ENCODE peak calls at places on chromosomes 12 and 14, in seven cellular contexts. N is IMR-90, R is uterus, C is ovary, T is transverse colon, D is lung, W is stomach. L is an unnamed sample. For H3K4me1 and H3K27me3, the result is how much of the 10 kb centered on the place peaks cover.

GRCh38 chr12:105507311-105508035 is 177.0 kb downstream of the C12orf75 start:
- DNase-seq in R (no peak), D (no peak), N (no peak), C (no peak), T (no peak), W (no peak), L (peak)

GRCh38 chr12:47222960-47223847 is 143.4 kb upstream of the AMIGO2 start:
- DNase-seq in N (no peak), W (no peak), R (no peak), C (peak), T (no peak), D (no peak), L (no peak)

GRCh38 chr12:78671295-78671694 is 193.3 kb upstream of the SYT1 start:
- DNase-seq in N (peak), D (no peak), R (no peak), W (no peak), T (no peak), C (no peak), L (peak)

GRCh38 chr12:104462931-104463339 is 6.2 kb downstream of the CHST11 start:
- DNase-seq in T (peak), D (no peak), C (no peak), R (no peak), W (no peak), N (no peak), L (no peak)

GRCh38 chr14:26216797-26217196 is 381.0 kb downstream of the NOVA1 start:
- DNase-seq in W (no peak), D (no peak), N (no peak), T (no peak), C (no peak), R (no peak), L (no peak)

GRCh38 chr14:34387974-34388533 is 74.0 kb downstream of the SPTSSA start:
- DNase-seq in T (no peak), N (no peak), D (no peak), C (no peak), W (no peak), R (no peak), L (no peak)

GRCh38 chr14:96158735-96159134 is 45.9 kb upstream of the BDKRB2 start:
- DNase-seq in W (peak), C (no peak), D (no peak), R (no peak), N (no peak), T (no peak), L (no peak)

GRCh38 chr14:30603402-30603801 is 18.7 kb upstream of the SCFD1 start:
- DNase-seq in W (no peak), T (no peak), C (no peak), D (no peak), R (no peak), N (no peak), L (no peak)

GRCh38 chr14:88628033-88628432 is 65.2 kb downstream of the ZC3H14 start:
- DNase-seq in W (no peak), R (no peak), D (no peak), T (no peak), N (no peak), C (no peak), L (no peak)

GRCh38 chr14:103401223-103402214 is 16.3 kb downstream of the MARK3 start:
- DNase-seq in W (no peak), N (peak), D (no peak), T (no peak), R (no peak), C (no peak), L (no peak)

GRCh38 chr12:130876758-130877157 is 4.9 kb downstream of the RAN start:
- DNase-seq in C (no peak), D (no peak), T (no peak), R (no peak), N (no peak), W (no peak), L (no peak)

GRCh38 chr12:80937391-80938238 is at the start of gene LIN7A:
- DNase-seq in R (peak), W (peak), C (peak), T (peak), D (peak), N (peak), L (peak)

GRCh38 chr12:104026841-104027599 is 23.0 kb downstream of the GLT8D2 start:
- DNase-seq in C (no peak), N (no peak), R (no peak), D (no peak), T (no peak), W (no peak), L (no peak)

GRCh38 chr12:114627393-114627792 is 56.6 kb downstream of the TBX3 start:
- DNase-seq in W (no peak), D (no peak), N (no peak), T (no peak), R (no peak), C (no peak), L (no peak)

GRCh38 chr12:126588586-126589249 is 1523.5 kb downstream of the AACS start:
- DNase-seq in W (no peak), N (no peak), C (no peak), D (no peak), T (no peak), R (no peak), L (no peak)

GRCh38 chr14:69288001-69288771 is 28.2 kb downstream of the GALNT16 start:
- DNase-seq in N (peak), T (peak), C (peak), D (no peak), R (peak), W (peak), L (no peak)

GRCh38 chr12:27525373-27525772 is 1.4 kb downstream of the PPFIBP1 start:
- DNase-seq in N (peak), W (no peak), D (no peak), R (no peak), T (no peak), C (no peak), L (peak)

GRCh38 chr12:124685689-124685993 is 118.2 kb upstream of the NCOR2 start:
- DNase-seq in D (no peak), W (no peak), C (no peak), T (no peak), N (no peak), R (no peak), L (no peak)

DNA sequence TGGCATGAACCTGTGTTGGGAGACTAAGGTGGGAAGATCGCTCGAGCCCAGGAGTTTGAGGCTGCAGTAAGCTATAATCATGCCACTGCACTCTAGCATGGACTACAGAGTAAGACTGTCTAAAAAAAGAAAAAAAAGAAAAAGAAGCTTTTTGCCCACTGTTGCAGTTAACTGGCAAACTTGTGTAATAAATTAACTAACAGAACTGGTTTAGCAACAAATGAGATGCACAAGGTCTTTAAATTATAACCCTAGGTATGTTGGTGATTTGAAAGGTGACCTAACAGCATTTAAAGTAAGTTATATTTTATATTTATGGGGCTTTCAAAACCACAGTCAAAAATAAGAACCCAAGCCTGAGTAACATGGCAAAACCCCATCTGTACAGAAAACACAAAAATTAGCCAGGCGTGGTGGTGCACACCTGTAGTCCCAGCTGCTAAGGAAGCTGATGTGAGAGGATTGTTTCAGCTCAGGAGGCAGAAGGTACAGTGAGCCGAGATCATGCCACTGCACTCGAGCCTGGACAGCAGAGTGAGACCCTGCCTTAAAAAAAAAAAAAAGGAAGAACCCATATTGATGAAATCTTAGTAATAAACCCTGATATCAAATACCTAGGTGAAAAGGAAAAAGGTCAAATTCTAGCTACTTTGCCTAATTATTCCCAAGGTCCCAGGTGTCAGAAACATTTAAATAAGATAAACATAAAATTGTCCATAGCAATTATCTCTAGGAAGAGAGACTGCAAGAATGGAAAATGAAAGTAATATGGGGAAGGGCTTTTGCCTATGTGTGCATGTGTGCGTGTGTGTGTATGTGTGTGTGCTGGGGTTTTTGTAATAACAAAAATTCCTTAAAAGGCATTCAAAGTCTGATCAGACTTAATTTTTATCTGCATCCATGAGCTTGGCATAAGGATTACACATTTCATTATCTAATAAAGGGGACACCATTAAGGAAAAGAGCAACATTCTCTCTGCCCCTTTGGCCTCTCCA is 15.4 kb downstream of the SYNE2 start:
- DNase-seq in C (no peak), N (peak), D (no peak), R (no peak), W (no peak), T (no peak), L (no peak)
- H3K4me3 ChIP-seq in C (no peak), N (no peak), D (no peak), R (no peak), W (no peak), T (no peak), L (no peak)

DNA sequence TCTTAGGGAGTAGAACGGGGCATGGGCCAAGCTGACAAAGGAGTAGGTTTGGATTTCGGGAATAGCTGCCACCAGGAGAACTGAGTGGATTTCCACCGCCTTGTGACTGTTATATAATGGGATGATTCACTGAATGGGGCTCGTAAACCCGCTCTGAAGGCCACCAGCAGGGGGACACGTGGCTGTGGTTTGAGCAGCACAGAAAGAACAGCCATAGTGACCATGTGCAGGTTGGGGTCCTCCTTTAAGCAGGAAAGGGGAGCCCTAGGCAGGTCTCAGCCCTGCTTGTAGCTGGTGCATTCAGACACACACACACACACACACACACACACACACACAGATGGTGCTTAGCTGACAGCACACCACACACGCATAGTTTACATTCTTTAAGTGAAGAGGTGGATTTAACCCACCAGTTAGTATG is 8.6 kb upstream of the ASB2 start:
- DNase-seq in T (peak), C (no peak), N (peak), D (no peak), R (peak), W (no peak), L (peak)
- H3K4me1 ChIP-seq in T (under half), C (under half), N (under half), D (under half), R (under half), W (under half), L (under half)

GRCh38 chr12:106583578-106584103 is 837 bp downstream of the RFX4 start:
- DNase-seq in N (peak), D (no peak), C (no peak), T (no peak), R (no peak), W (no peak), L (peak)

GRCh38 chr12:106582661-106583577 is at the start of gene RFX4:
- DNase-seq in D (no peak), T (no peak), C (no peak), N (no peak), R (no peak), W (no peak), L (peak)

GRCh38 chr12:106582264-106582591 is 576 bp upstream of the RFX4 start:
- DNase-seq in N (no peak), T (no peak), D (no peak), W (no peak), C (no peak), R (no peak), L (no peak)

GRCh38 chr12:106581543-106582263 is 1.1 kb upstream of the RFX4 start:
- DNase-seq in C (no peak), W (no peak), T (no peak), D (no peak), N (no peak), R (no peak), L (peak)

GRCh38 chr12:106580671-106581508 is 1.9 kb upstream of the RFX4 start:
- DNase-seq in D (no peak), N (no peak), R (no peak), C (no peak), T (no peak), W (no peak), L (no peak)
- H3K27me3 ChIP-seq in D (under half), N (half or more), R (under half), C (under half), T (half or more), W (under half), L (under half)

DNA sequence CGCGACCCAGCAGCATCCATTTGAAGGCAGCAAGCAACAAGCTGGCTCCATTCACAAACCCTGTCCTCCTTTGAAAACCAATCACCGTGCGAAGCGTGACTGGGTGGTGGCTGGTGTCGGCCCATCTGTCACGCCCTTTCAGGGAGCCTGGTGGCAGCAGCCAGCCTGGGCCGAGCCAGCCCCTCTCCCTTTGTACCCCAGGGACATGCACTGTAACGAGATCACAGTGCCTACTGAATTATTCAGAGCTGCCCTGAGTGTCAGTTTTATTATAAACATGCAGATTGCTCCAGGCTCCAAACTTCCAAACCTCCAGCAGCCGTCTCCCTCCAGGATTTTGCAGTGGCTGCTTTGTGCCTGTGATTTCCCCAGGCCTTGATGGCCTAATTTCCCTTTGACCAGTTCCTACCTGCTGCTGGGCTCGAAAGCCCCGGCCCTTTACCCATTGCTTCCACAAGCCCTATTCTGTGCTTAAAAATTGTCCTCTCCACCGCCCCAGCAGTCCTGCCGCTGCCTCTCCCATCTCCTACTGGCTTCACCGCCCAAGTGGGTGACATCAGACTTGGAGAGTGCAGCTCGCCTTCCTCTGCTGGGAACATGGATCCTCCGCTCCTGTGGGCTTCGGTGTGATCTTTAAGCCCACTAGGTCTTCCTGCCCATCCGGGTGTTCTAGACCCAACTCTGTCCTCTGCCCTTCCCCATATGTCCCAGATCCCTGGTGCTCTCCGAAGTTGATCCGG is 22.5 kb upstream of the CTDSP2 start:
- DNase-seq in T (no peak), R (peak), N (no peak), W (no peak), D (no peak), C (no peak), L (no peak)
- H3K4me3 ChIP-seq in T (no peak), R (no peak), N (no peak), W (no peak), D (no peak), C (no peak), L (no peak)

GRCh38 chr14:49989980-49990379 is 97.1 kb downstream of the ARF6 start:
- DNase-seq in D (no peak), R (no peak), C (no peak), W (no peak), T (no peak), N (no peak), L (no peak)

GRCh38 chr14:49992901-49993335 is 100.0 kb downstream of the ARF6 start:
- DNase-seq in N (peak), W (no peak), T (no peak), R (no peak), D (no peak), C (no peak), L (no peak)

GRCh38 chr14:49992036-49992435 is 99.2 kb downstream of the ARF6 start:
- DNase-seq in W (no peak), N (no peak), C (no peak), D (no peak), R (no peak), T (no peak), L (no peak)

GRCh38 chr14:49992448-49992847 is 99.6 kb downstream of the ARF6 start:
- DNase-seq in T (no peak), R (no peak), N (no peak), C (no peak), W (no peak), D (no peak), L (no peak)

DNA sequence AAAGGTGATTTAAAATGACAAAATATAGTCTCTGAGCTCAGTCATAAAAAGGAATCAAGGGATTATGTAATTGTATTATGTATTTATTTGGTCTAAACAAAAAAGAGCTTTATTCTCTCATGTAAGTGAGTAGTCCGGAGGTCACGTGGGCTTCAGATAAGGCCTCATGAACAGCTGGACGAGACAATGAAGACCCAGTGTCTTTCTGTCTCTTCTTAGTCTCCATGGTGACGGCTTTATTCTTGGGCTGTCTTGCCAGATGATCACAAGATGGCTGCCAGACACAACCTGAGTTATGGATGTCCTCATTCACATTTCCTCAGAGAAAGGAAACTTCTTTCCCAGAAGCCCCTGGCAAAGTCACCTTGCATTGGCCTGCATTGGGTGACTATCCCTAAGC is 98.6 kb downstream of the ARF6 start:
- DNase-seq in T (no peak), D (no peak), R (no peak), C (no peak), W (no peak), N (no peak), L (peak)
- H3K4me1 ChIP-seq in T (under half), D (under half), R (under half), C (under half), W (under half), N (under half), L (under half)

GRCh38 chr14:23829736-23830474 is 123.7 kb upstream of the DHRS4 start:
- DNase-seq in C (peak), W (peak), T (peak), R (no peak), D (no peak), N (peak), L (no peak)
- H3K27me3 ChIP-seq in C (under half), W (under half), T (under half), R (under half), D (under half), N (under half), L (under half)

DNA sequence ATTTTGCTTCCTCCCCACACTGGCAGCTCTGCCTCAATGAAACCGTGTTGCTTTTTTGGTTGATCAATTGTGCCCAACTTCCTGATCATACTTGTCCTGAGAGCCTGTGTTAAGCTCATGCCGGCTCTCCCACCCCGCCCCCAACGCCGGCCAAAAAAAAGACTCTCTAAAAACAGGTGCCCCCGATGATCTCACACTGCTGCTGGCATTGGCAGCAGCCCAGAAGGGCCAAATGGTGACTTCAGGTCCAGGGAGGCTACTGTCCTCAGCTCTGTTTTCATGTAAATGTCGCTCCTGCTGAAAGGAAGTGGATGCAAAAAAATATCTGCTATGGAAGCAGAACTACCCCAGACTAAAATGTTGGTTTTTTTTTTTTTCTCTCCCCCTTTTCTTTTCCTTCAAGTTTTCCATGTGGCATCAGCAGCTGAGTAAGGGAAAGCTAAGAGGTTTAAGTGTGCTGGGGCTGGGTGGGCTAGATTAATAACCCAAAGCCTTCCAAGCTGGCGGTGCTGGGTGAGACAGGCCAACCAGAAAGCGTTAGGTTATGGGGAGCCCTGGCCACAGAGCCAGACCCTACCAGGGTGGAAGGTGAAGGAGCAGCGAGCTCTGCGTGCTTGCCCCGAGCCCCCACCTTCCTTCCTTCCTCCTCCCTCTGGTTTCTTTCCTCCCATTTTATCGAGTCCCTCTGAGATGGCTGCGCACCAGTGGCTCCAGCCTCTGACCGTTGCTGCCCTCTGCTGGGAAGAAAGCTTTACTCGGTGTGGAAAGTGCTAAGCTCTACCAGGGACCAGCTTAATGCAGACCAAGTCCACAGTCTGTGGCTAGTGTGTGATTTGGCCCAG is 396.1 kb downstream of the NRXN3 start:
- DNase-seq in R (peak), C (peak), D (peak), T (peak), N (peak), W (peak), L (peak)
- H3K4me3 ChIP-seq in R (no peak), C (no peak), D (no peak), T (no peak), N (no peak), W (peak), L (no peak)

L was measured in HAP-1.